ENCODE peak calls at places on chromosomes 16 and 17, in six cellular contexts. B is iPS DF 19.7; R is brain pericyte; T is stimulated activated CD8-positive, alpha-beta memory T cell treated with anti-CD3 and anti-CD28 coated beads, Interleukin-7, amount 100 ng/mL, for 1 hour; O is left colon; C is NCI-H2029 treated with DMSO at 0.1 percent for 48 hours. Q is an unnamed sample.

GRCh38 chr17:61291457-61292311 is 108.0 kb upstream of the TBX2 start:
- DNase-seq in B (no peak), R (no peak), T (no peak), O (no peak), C (no peak), Q (no peak)

GRCh38 chr16:67280090-67281015 is 1.0 kb downstream of the PLEKHG4 start:
- DNase-seq in B (no peak), R (no peak), T (no peak), O (no peak), C (no peak), Q (no peak)

GRCh38 chr17:83007504-83008475 is 71.6 kb upstream of the METRNL start:
- DNase-seq in B (no peak), R (no peak), T (no peak), O (no peak), C (no peak), Q (no peak)

GRCh38 chr17:49513616-49514373 is 18.7 kb downstream of the NGFR start:
- DNase-seq in B (no peak), R (no peak), T (no peak), O (no peak), C (no peak), Q (no peak)

GRCh38 chr17:7834554-7834890 is 505 bp downstream of the KDM6B start:
- DNase-seq in B (no peak), R (no peak), T (no peak), O (peak; percentile 76), C (no peak), Q (no peak)

GRCh38 chr16:31181102-31181830 is 1.3 kb downstream of the FUS start:
- DNase-seq in B (no peak), R (no peak), T (no peak), O (peak; percentile 57), C (no peak), Q (peak; percentile 66)

GRCh38 chr17:64491034-64491860 is 5.6 kb downstream of the POLG2 start:
- DNase-seq in B (no peak), R (no peak), T (no peak), O (peak; percentile 60), C (no peak), Q (peak; percentile 62)

GRCh38 chr17:40862985-40863733 is 3.9 kb downstream of the KRT12 start:
- DNase-seq in B (peak; percentile 69), R (no peak), T (no peak), O (no peak), C (no peak), Q (peak; percentile 33)

GRCh38 chr17:77914440-77915254 is 43.9 kb upstream of the TNRC6C start:
- DNase-seq in B (no peak), R (peak; percentile 26), T (no peak), O (peak; percentile 21), C (no peak), Q (no peak)

GRCh38 chr16:9900576-9900975 is 281.7 kb downstream of the GRIN2A start:
- DNase-seq in B (no peak), R (no peak), T (no peak), O (no peak), C (no peak), Q (no peak)

GRCh38 chr17:75047398-75048098 is 523 bp downstream of the KCTD2 start:
- DNase-seq in B (no peak), R (no peak), T (no peak), O (peak; percentile 69), C (no peak), Q (peak; percentile 41)

GRCh38 chr17:27804113-27804512 is 3.8 kb upstream of the NOS2 start:
- DNase-seq in B (no peak), R (no peak), T (no peak), O (no peak), C (no peak), Q (no peak)

GRCh38 chr16:73199214-73199613 is 151.3 kb upstream of the ZFHX3 start:
- DNase-seq in B (no peak), R (no peak), T (no peak), O (no peak), C (no peak), Q (no peak)

GRCh38 chr17:81831957-81832607 is 1.0 kb downstream of the MCRIP1 start:
- DNase-seq in B (no peak), R (no peak), T (peak; percentile 16), O (no peak), C (no peak), Q (peak; percentile 39)

GRCh38 chr16:81497690-81498089 is 53.1 kb downstream of the CMIP start:
- DNase-seq in B (no peak), R (no peak), T (no peak), O (no peak), C (no peak), Q (no peak)

GRCh38 chr16:53744449-53744848 is 40.5 kb downstream of the FTO start:
- DNase-seq in B (peak; percentile 1), R (no peak), T (no peak), O (no peak), C (no peak), Q (no peak)

GRCh38 chr16:58121132-58121531 is 8.0 kb downstream of the CFAP20 start:
- DNase-seq in B (no peak), R (no peak), T (no peak), O (peak; percentile 72), C (no peak), Q (no peak)